ENCODE peak calls at places on chromosome 1, in eight cellular contexts. Q, V, N, L, R, I, O and J are unnamed samples. For H3K36me3 and H3K9me3, the result is how much of the 10 kb centered on the place peaks cover.

GRCh38 chr1:207820568-207821463 is 69.0 kb downstream of the CD46 start:
- DNase-seq in I (no peak), Q (no peak), O (no peak), L (no peak), N (no peak), V (no peak), R (no peak), J (no peak)

GRCh38 chr1:109395602-109396512 is 1.9 kb downstream of the SORT1 start:
- DNase-seq in O (peak), V (no peak), I (no peak), Q (no peak), R (no peak), L (peak), N (no peak), J (peak)

GRCh38 chr1:119805247-119805646 is 6.0 kb downstream of the REG4 start:
- DNase-seq in Q (no peak), L (no peak), V (no peak), O (no peak), R (no peak), I (no peak), N (no peak), J (no peak)

GRCh38 chr1:64080947-64081562 is 122.4 kb upstream of the UBE2U start:
- DNase-seq in I (no peak), V (no peak), Q (no peak), R (no peak), N (no peak), L (peak), O (no peak), J (peak)

GRCh38 chr1:186207401-186208085 is 167.5 kb downstream of the TPR start:
- DNase-seq in O (no peak), L (peak), V (no peak), R (no peak), N (no peak), Q (no peak), I (no peak), J (no peak)

GRCh38 chr1:205009666-205010065 is 33.3 kb upstream of the CNTN2 start:
- DNase-seq in V (no peak), L (no peak), O (no peak), I (no peak), Q (no peak), N (no peak), R (no peak), J (no peak)

GRCh38 chr1:201481004-201481380 is 12.0 kb upstream of the PHLDA3 start:
- DNase-seq in N (no peak), V (no peak), I (no peak), L (no peak), O (no peak), R (no peak), Q (no peak), J (no peak)

GRCh38 chr1:232579461-232579860 is 50.5 kb downstream of the SIPA1L2 start:
- DNase-seq in O (no peak), L (no peak), N (no peak), Q (no peak), I (no peak), R (no peak), V (no peak), J (no peak)

GRCh38 chr1:59026472-59026948 is 242.7 kb upstream of the JUN start:
- DNase-seq in N (no peak), I (no peak), V (no peak), R (no peak), Q (no peak), O (no peak), L (peak), J (peak)

GRCh38 chr1:206467915-206468314 is 2.4 kb upstream of the IKBKE start:
- DNase-seq in L (no peak), V (no peak), I (no peak), N (no peak), Q (no peak), O (no peak), R (no peak), J (no peak)

GRCh38 chr1:66211521-66211920 is 322.4 kb upstream of the SGIP1 start:
- DNase-seq in L (no peak), I (no peak), V (no peak), Q (no peak), N (no peak), R (no peak), O (no peak), J (no peak)

GRCh38 chr1:94362466-94363058 is 55.6 kb upstream of the ABCD3 start:
- DNase-seq in N (no peak), Q (no peak), I (no peak), L (peak), V (no peak), R (no peak), O (no peak), J (peak)

GRCh38 chr1:180401999-180402398 is 100.4 kb downstream of the ACBD6 start:
- DNase-seq in L (no peak), Q (no peak), O (no peak), V (no peak), N (no peak), I (no peak), R (no peak), J (no peak)

GRCh38 chr1:6666696-6667095 is 34.9 kb downstream of the DNAJC11 start:
- DNase-seq in Q (no peak), V (no peak), L (no peak), R (no peak), I (no peak), N (no peak), O (no peak), J (no peak)

GRCh38 chr1:35120458-35121133 is 41.4 kb downstream of the ZMYM1 start:
- DNase-seq in I (no peak), R (no peak), V (no peak), O (no peak), L (peak), N (peak), Q (no peak), J (no peak)

GRCh38 chr1:22111620-22112019 is 31.3 kb downstream of the WNT4 start:
- DNase-seq in R (no peak), Q (peak), N (peak), O (no peak), V (no peak), I (no peak), L (peak), J (no peak)

GRCh38 chr1:78375996-78376395 is 114.8 kb upstream of the PTGFR start:
- DNase-seq in R (no peak), N (no peak), Q (no peak), O (no peak), L (peak), V (no peak), I (no peak), J (no peak)

GRCh38 chr1:116943438-116943837 is 33.7 kb downstream of the PTGFRN start:
- DNase-seq in I (no peak), O (no peak), R (no peak), Q (no peak), L (no peak), V (no peak), N (no peak), J (no peak)

GRCh38 chr1:44884746-44885145 is 41.7 kb upstream of the PTCH2 start:
- DNase-seq in N (peak), R (no peak), L (no peak), I (no peak), O (peak), V (no peak), Q (no peak), J (no peak)
- H3K36me3 ChIP-seq in N (under half), R (under half), L (under half), I (under half), O (under half), V (under half), Q (half or more), J (under half)

DNA sequence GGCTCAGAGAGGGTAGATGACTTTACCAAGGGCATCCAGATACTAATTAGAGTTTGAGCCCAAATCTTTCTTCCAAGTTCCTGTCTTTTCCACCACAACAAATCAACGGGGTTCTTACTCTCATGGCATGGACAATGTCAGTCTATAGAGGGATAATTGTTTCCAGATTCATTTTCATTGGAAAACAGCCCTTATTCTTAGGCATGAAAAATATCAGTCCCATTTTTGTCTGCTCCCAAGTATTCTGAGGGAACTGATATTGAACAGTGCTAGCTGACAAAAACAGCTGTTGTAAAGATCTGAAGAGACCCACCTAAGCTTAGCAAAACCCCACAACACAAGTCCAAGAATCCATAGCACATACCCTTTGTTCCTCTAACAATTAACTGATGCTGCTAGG is 349.1 kb upstream of the BEND5 start:
- DNase-seq in R (no peak), O (no peak), V (no peak), Q (no peak), L (no peak), N (no peak), I (no peak), J (no peak)
- H3K9me3 ChIP-seq in R (under half), O (under half), V (under half), Q (under half), L (under half), N (under half), I (under half), J (under half)

GRCh38 chr1:170665625-170666024 is 1.7 kb downstream of the PRRX1 start:
- DNase-seq in R (no peak), N (no peak), Q (no peak), L (peak), O (no peak), I (no peak), V (no peak), J (no peak)
- TF ChIP-seq EZH2 in R (no peak), N (no peak), Q (no peak), L (no peak), O (no peak), I (no peak), V (no peak), J (no peak)

GRCh38 chr1:30955448-30956015 is 47.0 kb upstream of the SDC3 start:
- DNase-seq in I (no peak), O (no peak), R (no peak), Q (no peak), N (no peak), L (peak), V (no peak), J (no peak)
- H3K36me3 ChIP-seq in I (under half), O (half or more), R (under half), Q (half or more), N (under half), L (under half), V (under half), J (half or more)

GRCh38 chr1:174324493-174324892 is 123.3 kb upstream of the GPR52 start:
- DNase-seq in R (no peak), V (no peak), N (no peak), L (no peak), I (no peak), Q (no peak), O (no peak), J (no peak)

GRCh38 chr1:174322202-174322862 is 125.4 kb upstream of the GPR52 start:
- DNase-seq in L (no peak), V (no peak), N (no peak), O (no peak), Q (no peak), R (no peak), I (no peak), J (no peak)

GRCh38 chr1:174324939-174325338 is 122.8 kb upstream of the GPR52 start:
- DNase-seq in N (no peak), V (no peak), O (no peak), R (no peak), I (no peak), Q (no peak), L (no peak), J (no peak)

GRCh38 chr1:174326278-174326677 is 121.5 kb upstream of the GPR52 start:
- DNase-seq in O (no peak), N (no peak), R (no peak), Q (no peak), L (no peak), I (no peak), V (no peak), J (no peak)
- H3K9me3 ChIP-seq in O (under half), N (under half), R (under half), Q (under half), L (under half), I (under half), V (under half), J (under half)

GRCh38 chr1:31714442-31715096 is 10.8 kb upstream of the COL16A1 start:
- DNase-seq in R (no peak), O (peak), I (peak), Q (peak), L (peak), N (peak), V (no peak), J (peak)
- TF ChIP-seq EZH2 in R (no peak), O (no peak), I (no peak), Q (no peak), L (no peak), N (no peak), V (no peak), J (no peak)

GRCh38 chr1:184701821-184702220 is 52.8 kb downstream of the EDEM3 start:
- DNase-seq in O (no peak), R (no peak), L (no peak), N (no peak), I (no peak), V (no peak), Q (no peak), J (no peak)

GRCh38 chr1:184695023-184695422 is 59.6 kb downstream of the EDEM3 start:
- DNase-seq in R (no peak), I (no peak), Q (no peak), N (no peak), V (no peak), O (no peak), L (peak), J (no peak)

GRCh38 chr1:184698001-184698400 is 56.7 kb downstream of the EDEM3 start:
- DNase-seq in O (no peak), V (no peak), Q (no peak), I (no peak), R (no peak), L (no peak), N (no peak), J (no peak)

GRCh38 chr1:184696403-184696802 is 58.3 kb downstream of the EDEM3 start:
- DNase-seq in R (no peak), Q (no peak), O (no peak), V (no peak), N (no peak), I (no peak), L (no peak), J (no peak)

GRCh38 chr1:184698969-184699368 is 55.7 kb downstream of the EDEM3 start:
- DNase-seq in I (no peak), R (no peak), L (no peak), Q (no peak), V (no peak), O (no peak), N (no peak), J (no peak)
- H3K36me3 ChIP-seq in I (under half), R (under half), L (under half), Q (half or more), V (under half), O (under half), N (under half), J (under half)